ENCODE peak calls at places on chromosomes 16 and 17, in six cellular contexts. R, U, T, J, O and P are unnamed samples.

GRCh38 chr16:31377210-31377903 is 15.8 kb upstream of the ITGAD start:
- DNase-seq in R (no peak), U (no peak), T (no peak), J (no peak), O (no peak), P (no peak)

GRCh38 chr17:51287412-51287811 is 27.1 kb downstream of the UTP18 start:
- DNase-seq in R (no peak), U (no peak), T (no peak), J (no peak), O (no peak), P (no peak)

GRCh38 chr17:76726766-76727718 is at the start of gene METTL23:
- DNase-seq in R (peak), U (peak), T (peak), J (peak), O (peak), P (peak)

GRCh38 chr17:6677158-6677831 is 25.7 kb downstream of the C17orf100 start:
- DNase-seq in R (no peak), U (no peak), T (no peak), J (no peak), O (no peak), P (peak)

GRCh38 chr16:3640632-3641501 is 13.6 kb upstream of the DNASE1 start:
- DNase-seq in R (no peak), U (no peak), T (no peak), J (no peak), O (peak), P (no peak)

GRCh38 chr17:81034168-81034777 is 678 bp upstream of the BAIAP2 start:
- DNase-seq in R (no peak), U (no peak), T (no peak), J (peak), O (no peak), P (no peak)

GRCh38 chr17:42010898-42011516 is 6.2 kb downstream of the DNAJC7 start:
- DNase-seq in R (no peak), U (no peak), T (peak), J (no peak), O (no peak), P (no peak)

GRCh38 chr17:4594406-4595349 is 10.3 kb downstream of the SMTNL2 start:
- DNase-seq in R (no peak), U (no peak), T (no peak), J (peak), O (peak), P (peak)

GRCh38 chr17:4956493-4957061 is 5.7 kb downstream of the ENO3 start:
- DNase-seq in R (no peak), U (no peak), T (no peak), J (no peak), O (no peak), P (peak)

GRCh38 chr17:81049372-81049911 is 14.5 kb downstream of the BAIAP2 start:
- DNase-seq in R (no peak), U (no peak), T (no peak), J (no peak), O (no peak), P (no peak)

GRCh38 chr17:2796164-2797140 is at the start of gene RAP1GAP2:
- DNase-seq in R (peak), U (no peak), T (peak), J (no peak), O (peak), P (peak)

GRCh38 chr16:88721815-88722755 is 15.8 kb downstream of the CTU2 start:
- DNase-seq in R (no peak), U (no peak), T (no peak), J (no peak), O (no peak), P (peak)

GRCh38 chr16:53282975-53283946 is 151.0 kb upstream of the RBL2 start:
- DNase-seq in R (no peak), U (no peak), T (no peak), J (no peak), O (no peak), P (no peak)

GRCh38 chr16:58938856-58939255 is 204.7 kb upstream of the GOT2 start:
- DNase-seq in R (no peak), U (no peak), T (no peak), J (no peak), O (no peak), P (no peak)

GRCh38 chr17:73228748-73229236 is 32.9 kb downstream of the CPSF4L start:
- DNase-seq in R (peak), U (no peak), T (peak), J (peak), O (peak), P (peak)

GRCh38 chr17:78541488-78542237 is 35.5 kb downstream of the DNAH17 start:
- DNase-seq in R (no peak), U (no peak), T (no peak), J (no peak), O (no peak), P (peak)

GRCh38 chr17:38925263-38925995 is at the start of gene LASP1NB:
- DNase-seq in R (no peak), U (peak), T (peak), J (no peak), O (no peak), P (no peak)

GRCh38 chr16:14097182-14097951 is 26.2 kb downstream of the MRTFB start:
- DNase-seq in R (peak), U (no peak), T (no peak), J (no peak), O (no peak), P (no peak)

GRCh38 chr16:72923757-72924156 is 124.2 kb downstream of the ZFHX3 start:
- DNase-seq in R (no peak), U (no peak), T (no peak), J (no peak), O (no peak), P (no peak)

GRCh38 chr17:67322039-67322787 is 44.2 kb downstream of the PSMD12 start:
- DNase-seq in R (no peak), U (no peak), T (no peak), J (no peak), O (no peak), P (no peak)

GRCh38 chr17:44074231-44074910 is 3.8 kb downstream of the G6PC3 start:
- DNase-seq in R (no peak), U (no peak), T (no peak), J (no peak), O (no peak), P (no peak)

GRCh38 chr16:67242138-67242730 is 5.0 kb downstream of the FHOD1 start:
- DNase-seq in R (no peak), U (no peak), T (no peak), J (no peak), O (no peak), P (no peak)

GRCh38 chr17:66474258-66474657 is 171.8 kb downstream of the PRKCA start:
- DNase-seq in R (no peak), U (no peak), T (no peak), J (no peak), O (no peak), P (no peak)

GRCh38 chr16:25134306-25134705 is 22.8 kb downstream of the LCMT1 start:
- DNase-seq in R (no peak), U (no peak), T (no peak), J (no peak), O (no peak), P (no peak)

GRCh38 chr16:4358831-4359561 is 7.9 kb upstream of the PAM16 start:
- DNase-seq in R (no peak), U (no peak), T (peak), J (peak), O (no peak), P (peak)

GRCh38 chr17:60748232-60748631 is 70.6 kb downstream of the BCAS3 start:
- DNase-seq in R (no peak), U (no peak), T (no peak), J (no peak), O (no peak), P (no peak)

GRCh38 chr16:19166500-19166899 is 1.5 kb upstream of the SYT17 start:
- DNase-seq in R (no peak), U (no peak), T (no peak), J (no peak), O (no peak), P (peak)

GRCh38 chr17:35052240-35052608 is 11.3 kb downstream of the RFFL start:
- DNase-seq in R (no peak), U (no peak), T (no peak), J (no peak), O (no peak), P (no peak)

GRCh38 chr16:56277040-56277439 is 85.8 kb downstream of the GNAO1 start:
- DNase-seq in R (no peak), U (no peak), T (no peak), J (no peak), O (no peak), P (peak)

GRCh38 chr16:75621170-75621477 is 2.0 kb downstream of the ADAT1 start:
- DNase-seq in R (no peak), U (no peak), T (no peak), J (no peak), O (no peak), P (no peak)

GRCh38 chr16:74625500-74626350 is 18.8 kb upstream of the GLG1 start:
- DNase-seq in R (no peak), U (no peak), T (no peak), J (no peak), O (no peak), P (peak)

GRCh38 chr16:426906-427249 is 1.4 kb downstream of the RAB11FIP3 start:
- DNase-seq in R (no peak), U (no peak), T (peak), J (no peak), O (no peak), P (no peak)

DNA sequence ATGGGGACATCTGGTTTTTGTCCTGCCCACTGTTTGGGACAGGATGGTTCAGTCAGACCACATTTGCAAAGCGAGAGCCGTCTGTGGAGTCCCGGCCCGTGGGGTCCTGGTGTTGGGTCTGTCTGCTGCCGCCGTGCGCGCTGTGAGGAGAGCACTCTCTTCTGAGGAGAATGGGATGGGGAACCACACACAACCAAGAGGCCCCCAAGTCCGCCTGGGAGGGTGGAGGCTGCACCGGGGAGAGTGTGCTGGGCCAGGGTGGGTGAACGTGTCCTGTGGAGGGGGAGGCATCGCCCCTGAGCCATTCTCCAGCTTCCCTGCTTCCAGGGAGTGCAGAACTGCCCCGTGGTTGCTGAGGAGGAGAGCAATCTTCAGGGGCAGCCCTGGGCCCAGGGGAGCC is 173.2 kb downstream of the LAT start:
- DNase-seq in R (no peak), U (no peak), T (no peak), J (no peak), O (no peak), P (peak)
- TF ChIP-seq POLR2A in R (no peak), U (no peak), T (no peak), J (no peak), O (no peak), P (no peak)

GRCh38 chr17:68803122-68803615 is 152.0 kb downstream of the ABCA8 start:
- DNase-seq in R (no peak), U (no peak), T (peak), J (no peak), O (no peak), P (no peak)
- TF ChIP-seq POLR2A in R (no peak), U (no peak), T (no peak), J (no peak), O (no peak), P (no peak)

DNA sequence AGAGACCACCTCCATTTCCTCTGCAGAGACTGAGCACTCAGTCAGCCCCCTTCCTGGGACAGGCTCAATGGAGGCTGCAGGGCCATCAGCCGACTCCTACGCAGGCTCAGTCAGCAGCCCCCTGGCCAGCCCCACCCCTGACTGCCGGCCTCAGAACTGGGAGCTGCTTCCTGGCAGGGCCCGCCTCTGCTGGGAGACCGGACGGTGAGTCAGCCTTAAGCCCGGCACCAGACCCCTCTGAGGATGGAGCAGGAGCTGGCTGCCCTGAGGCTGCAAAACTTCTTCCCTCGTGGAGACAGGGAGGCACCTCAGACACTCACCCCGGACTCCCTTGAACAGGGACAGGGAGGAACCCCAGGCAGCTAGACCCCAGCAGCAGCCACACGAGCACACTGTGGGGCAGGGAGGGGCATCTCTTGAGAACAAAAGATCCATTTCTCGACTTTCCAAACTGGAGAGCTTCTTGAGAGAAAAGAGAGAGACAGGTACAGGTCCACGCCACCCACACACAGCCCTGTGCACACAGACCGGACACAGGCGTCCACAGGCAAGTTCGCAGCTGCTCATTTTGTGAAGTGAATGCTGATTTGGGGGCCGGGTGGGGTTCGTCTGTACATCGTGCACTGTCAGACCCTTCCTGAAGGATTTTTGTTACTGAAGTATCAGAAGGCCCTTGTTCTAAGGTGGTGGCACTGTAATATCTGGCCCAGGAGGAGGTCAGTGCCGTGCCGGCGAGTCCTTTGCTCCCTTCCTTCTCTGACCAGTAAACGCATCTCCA is 1.3 kb upstream of the TUBB3 start:
- DNase-seq in R (no peak), U (no peak), T (peak), J (no peak), O (peak), P (peak)
- TF ChIP-seq POLR2A in R (no peak), U (no peak), T (no peak), J (no peak), O (peak), P (peak)

GRCh38 chr17:15502315-15503112 is 35.1 kb upstream of the CDRT4 start:
- DNase-seq in R (peak), U (peak), T (peak), J (peak), O (peak), P (peak)
- TF ChIP-seq POLR2A in R (no peak), U (peak), T (no peak), J (no peak), O (no peak), P (no peak)

GRCh38 chr17:48048321-48049140 is at the start of gene NFE2L1:
- DNase-seq in R (peak), U (peak), T (peak), J (no peak), O (peak), P (peak)
- TF ChIP-seq POLR2A in R (peak), U (peak), T (no peak), J (peak), O (peak), P (peak)

DNA sequence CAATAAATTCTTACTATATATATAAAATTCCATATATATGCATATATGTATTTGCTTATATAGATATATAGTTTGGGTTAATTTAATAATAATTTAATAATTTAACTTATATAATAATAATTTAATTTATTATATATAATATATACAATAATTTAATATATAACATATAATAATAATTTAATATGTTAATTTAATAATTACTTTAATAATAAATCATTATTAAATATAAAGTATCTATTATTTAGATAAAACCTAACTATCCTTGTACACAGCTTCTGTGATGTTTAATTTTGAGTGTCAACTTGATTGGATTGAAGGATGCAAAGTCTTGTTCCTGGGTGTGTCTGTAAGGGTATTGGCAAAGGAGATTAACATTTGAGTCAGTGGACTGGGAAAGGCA is 40.6 kb upstream of the CDH13 start:
- DNase-seq in R (no peak), U (no peak), T (no peak), J (no peak), O (no peak), P (no peak)
- TF ChIP-seq POLR2A in R (no peak), U (no peak), T (no peak), J (no peak), O (no peak), P (no peak)

DNA sequence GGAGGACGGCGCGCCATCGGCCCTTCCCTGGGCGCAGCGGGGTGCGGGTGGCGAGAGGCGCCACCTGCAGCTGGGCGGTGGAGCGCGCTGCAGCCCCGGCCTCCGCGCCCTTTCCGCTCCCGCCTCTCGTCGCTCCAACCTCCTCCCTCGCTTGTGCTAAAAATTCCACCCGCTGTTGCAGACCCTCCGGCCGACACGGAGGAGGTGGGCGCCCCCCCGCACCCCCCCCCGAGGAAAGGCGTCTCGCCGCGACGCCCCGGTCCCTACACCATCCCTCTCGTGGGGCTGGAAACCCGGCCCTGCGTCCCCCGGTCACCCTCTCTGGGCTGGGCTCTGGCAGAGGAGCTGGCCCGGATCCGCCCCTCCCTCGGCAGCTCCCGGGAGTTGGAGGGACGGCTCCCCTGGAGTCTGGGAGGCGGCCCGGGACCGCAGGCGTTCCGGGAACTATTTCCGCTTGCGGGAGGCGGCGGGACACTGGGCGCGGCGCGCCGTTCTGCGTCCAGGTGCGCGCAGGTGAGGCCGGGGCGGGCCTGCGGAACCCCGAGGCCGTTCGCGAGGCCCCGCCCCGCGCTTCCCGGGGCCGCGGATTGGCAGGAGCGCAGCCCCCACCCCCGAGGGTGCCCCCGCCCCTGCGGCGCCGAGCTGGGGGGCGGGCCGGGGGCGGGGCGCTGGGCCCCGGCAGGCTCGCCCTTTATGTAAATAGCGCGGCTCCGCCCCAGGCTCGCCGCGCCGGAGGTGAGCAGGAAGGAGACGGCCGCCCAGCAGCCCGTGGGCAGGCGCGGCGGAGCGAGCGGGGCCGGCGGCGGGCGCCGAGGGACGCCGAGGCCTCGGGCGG is at the start of gene LLGL2:
- DNase-seq in R (peak), U (no peak), T (peak), J (peak), O (peak), P (peak)
- TF ChIP-seq POLR2A in R (no peak), U (no peak), T (no peak), J (peak), O (no peak), P (peak)

GRCh38 chr16:79600636-79601091 is at the start of gene MAF:
- DNase-seq in R (peak), U (peak), T (peak), J (no peak), O (peak), P (peak)
- TF ChIP-seq POLR2A in R (peak), U (peak), T (peak), J (no peak), O (peak), P (peak)